ENCODE peak calls at places on chromosomes 11 and 22, in nine cellular contexts. V is cardiac muscle cell, D is esophagus muscularis mucosa, E is osteoblast, B is Peyer's patch, O is fibroblast of pulmonary artery, Y is stomach, R is GM23338, A is MM.1S. I is an unnamed sample.

GRCh38 chr11:88171982-88172381 is 3.3 kb downstream of the RAB38 start:
- DNase-seq in R (no peak), D (no peak), V (no peak), E (no peak), O (no peak), A (no peak), Y (no peak), B (no peak), I (no peak)

GRCh38 chr11:124578761-124579160 is 9.0 kb downstream of the OR8A1 start:
- DNase-seq in O (peak), A (no peak), V (no peak), R (no peak), D (no peak), Y (no peak), B (no peak), E (no peak), I (no peak)

GRCh38 chr11:114317738-114318137 is 21.5 kb downstream of the NNMT start:
- DNase-seq in D (peak), E (peak), V (peak), Y (no peak), A (peak), R (peak), O (peak), B (no peak), I (no peak)

GRCh38 chr11:121665211-121665838 is 212.6 kb upstream of the SORL1-AS1 start:
- DNase-seq in Y (no peak), B (no peak), D (peak), V (no peak), A (no peak), E (peak), O (no peak), R (no peak), I (no peak)

GRCh38 chr22:42780070-42780540 is 59.4 kb upstream of the A4GALT start:
- DNase-seq in A (peak), D (no peak), R (peak), Y (peak), E (peak), V (peak), O (peak), B (peak), I (peak)

GRCh38 chr11:91946397-91947090 is 278.1 kb upstream of the FAT3 start:
- DNase-seq in B (no peak), R (no peak), A (no peak), D (no peak), Y (no peak), E (no peak), V (no peak), O (peak), I (no peak)

GRCh38 chr11:15106201-15106965 is 8.3 kb upstream of the INSC start:
- DNase-seq in E (peak), Y (no peak), D (peak), R (no peak), V (no peak), B (no peak), A (no peak), O (peak), I (peak)

GRCh38 chr11:126655807-126656128 is 300.3 kb downstream of the ST3GAL4 start:
- DNase-seq in Y (no peak), D (no peak), V (no peak), A (no peak), B (no peak), R (no peak), E (no peak), O (no peak), I (no peak)

GRCh38 chr11:84905411-84905810 is 721.7 kb downstream of the DLG2 start:
- DNase-seq in E (no peak), O (peak), Y (no peak), B (no peak), A (no peak), V (no peak), R (no peak), D (no peak), I (peak)

GRCh38 chr22:37624876-37625275 is 14.6 kb upstream of the SH3BP1 start:
- DNase-seq in B (no peak), V (no peak), Y (no peak), D (no peak), A (no peak), R (no peak), O (no peak), E (no peak), I (no peak)

GRCh38 chr11:93740802-93741093 is 547 bp downstream of the TAF1D start:
- DNase-seq in A (peak), D (no peak), B (peak), V (peak), R (peak), E (no peak), Y (peak), O (peak), I (peak)

GRCh38 chr11:11265994-11266606 is 87.0 kb downstream of the CSNK2A3 start:
- DNase-seq in E (peak), V (peak), R (peak), O (peak), B (peak), A (peak), Y (peak), D (no peak), I (no peak)

GRCh38 chr22:49966041-49966715 is 5.6 kb downstream of the PIM3 start:
- DNase-seq in V (no peak), O (no peak), E (peak), B (no peak), Y (peak), A (peak), D (no peak), R (no peak), I (no peak)

GRCh38 chr22:26547426-26547825 is 35.2 kb upstream of the TFIP11 start:
- DNase-seq in Y (no peak), O (no peak), B (no peak), D (no peak), V (no peak), A (peak), R (no peak), E (peak), I (no peak)

GRCh38 chr11:46916669-46917108 is 1.7 kb downstream of the LRP4 start:
- DNase-seq in A (no peak), Y (peak), R (peak), B (no peak), V (peak), E (peak), O (peak), D (no peak), I (peak)

GRCh38 chr22:50308597-50308935 is 1.1 kb upstream of the PLXNB2 start:
- DNase-seq in V (no peak), R (no peak), A (no peak), D (peak), Y (no peak), B (peak), O (peak), E (peak), I (no peak)

GRCh38 chr11:72239849-72240460 is 4.0 kb downstream of the PHOX2A start:
- DNase-seq in R (peak), A (no peak), V (peak), E (peak), O (peak), B (no peak), D (no peak), Y (peak), I (no peak)

GRCh38 chr11:110198031-110198729 is 98.2 kb downstream of the RDX start:
- DNase-seq in B (no peak), V (no peak), O (peak), E (no peak), R (no peak), A (no peak), Y (no peak), D (peak), I (no peak)

GRCh38 chr11:63660972-63661371 is 10.2 kb downstream of the ATL3 start:
- DNase-seq in Y (no peak), E (no peak), D (no peak), R (no peak), A (no peak), O (no peak), B (no peak), V (no peak), I (no peak)

GRCh38 chr11:34173050-34173449 is 67.6 kb downstream of the NAT10 start:
- DNase-seq in Y (no peak), O (no peak), B (no peak), E (peak), D (no peak), A (no peak), R (no peak), V (no peak), I (no peak)

GRCh38 chr11:65370659-65371049 is 11.8 kb downstream of the SLC25A45 start:
- DNase-seq in V (no peak), O (no peak), A (no peak), B (no peak), R (no peak), D (no peak), Y (no peak), E (no peak), I (no peak)

GRCh38 chr22:16933274-16933923 is 74.6 kb downstream of the GAB4 start:
- DNase-seq in Y (no peak), E (no peak), V (no peak), D (no peak), B (no peak), A (no peak), R (no peak), O (no peak), I (no peak)

GRCh38 chr11:93498099-93499040 is 44.8 kb downstream of the SMCO4 start:
- DNase-seq in B (no peak), A (no peak), V (no peak), D (no peak), O (peak), Y (no peak), E (no peak), R (peak), I (peak)

GRCh38 chr22:26779108-26779507 is 121.7 kb downstream of the MIAT start:
- DNase-seq in O (no peak), V (peak), E (no peak), Y (no peak), R (no peak), D (no peak), A (no peak), B (no peak), I (no peak)

GRCh38 chr11:117950999-117951961 is 22.1 kb upstream of the TMPRSS13 start:
- DNase-seq in R (no peak), D (peak), A (no peak), E (no peak), B (peak), O (no peak), Y (no peak), V (no peak), I (no peak)

GRCh38 chr22:33756508-33756949 is 163.7 kb downstream of the LARGE1 start:
- DNase-seq in B (no peak), O (no peak), Y (no peak), E (no peak), D (no peak), A (no peak), V (peak), R (peak), I (no peak)

GRCh38 chr11:12936200-12936599 is 72.9 kb upstream of the RASSF10 start:
- DNase-seq in B (no peak), O (no peak), R (no peak), Y (no peak), D (no peak), E (no peak), V (no peak), A (no peak), I (no peak)

GRCh38 chr22:30420401-30421178 is 5.0 kb upstream of the MTFP1 start:
- DNase-seq in O (peak), A (no peak), D (no peak), V (no peak), Y (no peak), E (peak), R (no peak), B (no peak), I (no peak)

GRCh38 chr22:38314140-38314991 is 2.9 kb downstream of the CSNK1E start:
- DNase-seq in Y (no peak), V (no peak), R (peak), D (no peak), E (peak), A (peak), B (peak), O (peak), I (no peak)

GRCh38 chr22:49765091-49765771 is 62.4 kb downstream of the BRD1 start:
- DNase-seq in B (no peak), E (peak), O (no peak), V (no peak), R (no peak), D (no peak), Y (peak), A (no peak), I (no peak)

GRCh38 chr11:115919341-115920086 is 415.3 kb upstream of the CADM1 start:
- DNase-seq in A (no peak), Y (no peak), E (no peak), R (no peak), D (no peak), O (peak), B (no peak), V (no peak), I (no peak)

GRCh38 chr11:91305402-91305801 is 919.2 kb upstream of the FAT3 start:
- DNase-seq in Y (no peak), R (peak), B (no peak), V (peak), E (no peak), D (no peak), O (no peak), A (no peak), I (no peak)

GRCh38 chr11:70544774-70545625 is 146.7 kb downstream of the CTTN start:
- DNase-seq in D (no peak), R (peak), V (no peak), O (no peak), Y (no peak), B (no peak), E (peak), A (no peak), I (no peak)

GRCh38 chr11:3010521-3011275 is 18.6 kb upstream of the NAP1L4 start:
- DNase-seq in D (no peak), E (peak), V (no peak), A (no peak), R (no peak), O (no peak), B (no peak), Y (no peak), I (no peak)

GRCh38 chr11:76797341-76798201 is 14.4 kb downstream of the TSKU start:
- DNase-seq in V (no peak), R (no peak), B (no peak), E (peak), A (no peak), Y (no peak), D (peak), O (no peak), I (no peak)

GRCh38 chr22:39205344-39206021 is 39.3 kb downstream of the PDGFB start:
- DNase-seq in D (no peak), E (peak), O (peak), Y (no peak), A (no peak), B (peak), V (no peak), R (no peak), I (no peak)

GRCh38 chr11:93541884-93542752 is 1.1 kb downstream of the SMCO4 start:
- DNase-seq in D (no peak), B (peak), O (peak), R (peak), Y (peak), A (peak), E (peak), V (peak), I (peak)

GRCh38 chr22:45506961-45507360 is 4.3 kb downstream of the FBLN1 start:
- DNase-seq in O (no peak), V (no peak), A (no peak), R (no peak), Y (no peak), D (no peak), E (peak), B (no peak), I (no peak)

GRCh38 chr11:102831709-102832492 is 11.5 kb downstream of the MMP3 start:
- DNase-seq in B (no peak), O (no peak), E (peak), D (no peak), V (no peak), Y (no peak), A (peak), R (peak), I (no peak)
- H3K4me3 ChIP-seq in B (peak), O (peak), E (peak), D (no peak), V (no peak), Y (peak), A (peak), R (peak), I (peak)

DNA sequence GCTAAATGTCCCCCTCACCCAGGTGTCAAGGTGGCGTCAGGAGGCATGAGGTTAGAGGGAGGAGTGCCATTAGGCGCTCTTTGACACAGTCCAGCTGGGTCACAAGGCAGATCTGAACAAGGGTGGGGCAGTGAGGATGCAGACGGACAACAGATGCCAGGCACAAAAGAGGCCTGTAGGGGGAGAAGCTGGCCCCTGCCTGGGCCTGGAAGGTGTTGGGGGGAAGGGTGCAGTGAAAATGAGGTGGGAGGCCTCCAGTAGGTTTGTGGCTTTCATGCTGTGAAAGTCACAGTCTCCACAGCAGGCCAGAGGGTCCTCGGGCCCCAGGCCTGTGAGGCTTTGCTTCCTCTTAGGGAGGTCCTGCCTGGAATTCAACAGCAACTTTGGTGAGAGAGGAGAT is 85.0 kb upstream of the PLET1 start:
- DNase-seq in R (peak), Y (no peak), V (peak), O (no peak), B (no peak), A (no peak), E (no peak), D (no peak), I (no peak)
- TF ChIP-seq CTCF in R (peak), Y (no peak), V (peak), O (no peak), B (no peak), A (no peak), E (no peak), D (no peak), I (no peak)

GRCh38 chr22:22181515-22181959 is 63.0 kb upstream of the VPREB1 start:
- DNase-seq in B (no peak), A (no peak), V (no peak), E (no peak), R (no peak), Y (no peak), D (peak), O (no peak), I (no peak)
- H3K4me3 ChIP-seq in B (no peak), A (no peak), V (no peak), E (no peak), R (no peak), Y (no peak), D (no peak), O (no peak), I (no peak)

GRCh38 chr11:16879690-16880089 is 134.5 kb downstream of the PLEKHA7 start:
- DNase-seq in E (no peak), B (no peak), V (no peak), O (no peak), Y (no peak), D (no peak), R (no peak), A (no peak), I (no peak)

GRCh38 chr11:16883179-16883578 is 131.0 kb downstream of the PLEKHA7 start:
- DNase-seq in E (no peak), Y (peak), B (no peak), O (no peak), R (peak), V (peak), D (no peak), A (no peak), I (no peak)

GRCh38 chr11:16880184-16880583 is 134.0 kb downstream of the PLEKHA7 start:
- DNase-seq in A (no peak), R (no peak), D (no peak), E (no peak), O (no peak), V (peak), Y (no peak), B (no peak), I (no peak)

GRCh38 chr11:16881766-16882165 is 132.4 kb downstream of the PLEKHA7 start:
- DNase-seq in R (no peak), V (no peak), Y (no peak), E (no peak), O (no peak), B (no peak), A (peak), D (no peak), I (no peak)

GRCh38 chr11:16881074-16881709 is 133.0 kb downstream of the PLEKHA7 start:
- DNase-seq in D (no peak), O (peak), A (peak), R (peak), B (no peak), Y (peak), V (peak), E (peak), I (peak)
- TF ChIP-seq CTCF in D (no peak), O (peak), A (peak), R (peak), B (no peak), Y (no peak), V (peak), E (peak), I (peak)

GRCh38 chr11:44713022-44713421 is 13.7 kb upstream of the TSPAN18 start:
- DNase-seq in E (no peak), R (no peak), Y (no peak), V (no peak), A (no peak), B (no peak), D (no peak), O (no peak), I (no peak)

GRCh38 chr11:44718057-44718456 is 8.7 kb upstream of the TSPAN18 start:
- DNase-seq in D (no peak), A (no peak), O (no peak), R (no peak), V (no peak), E (no peak), Y (no peak), B (no peak), I (no peak)

GRCh38 chr11:44716256-44716655 is 10.5 kb upstream of the TSPAN18 start:
- DNase-seq in Y (no peak), A (no peak), B (no peak), V (no peak), R (no peak), E (no peak), O (no peak), D (no peak), I (no peak)

GRCh38 chr11:44718612-44719390 is 8.0 kb upstream of the TSPAN18 start:
- DNase-seq in E (no peak), O (no peak), B (no peak), D (no peak), R (no peak), Y (no peak), V (no peak), A (no peak), I (no peak)
- H3K4me3 ChIP-seq in E (no peak), O (no peak), B (no peak), D (no peak), R (no peak), Y (no peak), V (no peak), A (no peak), I (no peak)

GRCh38 chr11:30165652-30166051 is 65.2 kb upstream of the FSHB start:
- DNase-seq in E (no peak), Y (peak), V (no peak), O (no peak), B (no peak), A (no peak), R (no peak), D (no peak), I (no peak)
- TF ChIP-seq CTCF in E (no peak), Y (no peak), V (no peak), O (no peak), B (no peak), A (no peak), R (no peak), D (no peak), I (no peak)

GRCh38 chr11:67355794-67356550 is 2.6 kb upstream of the POLD4 start:
- DNase-seq in V (no peak), O (no peak), A (no peak), D (no peak), Y (no peak), E (peak), R (no peak), B (no peak), I (no peak)
- H3K4me3 ChIP-seq in V (no peak), O (no peak), A (peak), D (no peak), Y (no peak), E (no peak), R (no peak), B (peak), I (no peak)

I was measured in astrocyte of the cerebellum.